ENCODE peak calls at places on chromosomes 2 and 18, in four cellular contexts. One of them, this sample, is unnamed.

GRCh38 chr18:50748243-50749229 is 71.3 kb downstream of the MRO start:
- DNase-seq in RPMI7951: no peak
- DNase-seq in chondrocyte: no peak
- DNase-seq in tibial artery: no peak
- DNase-seq in this sample: peak

GRCh38 chr2:20103514-20103913 is 52.1 kb upstream of the LAPTM4A start:
- DNase-seq in RPMI7951: peak
- DNase-seq in chondrocyte: no peak
- DNase-seq in tibial artery: no peak
- DNase-seq in this sample: no peak

GRCh38 chr2:80869858-80870438 is 565.4 kb upstream of the LRRTM1 start:
- DNase-seq in RPMI7951: no peak
- DNase-seq in chondrocyte: no peak
- DNase-seq in tibial artery: no peak
- DNase-seq in this sample: no peak

GRCh38 chr2:108621087-108621559 is 86.9 kb downstream of the LIMS1 start:
- DNase-seq in RPMI7951: no peak
- DNase-seq in chondrocyte: no peak
- DNase-seq in tibial artery: no peak
- DNase-seq in this sample: no peak

GRCh38 chr2:1973636-1974035 is 229.3 kb upstream of the PXDN start:
- DNase-seq in RPMI7951: no peak
- DNase-seq in chondrocyte: no peak
- DNase-seq in tibial artery: no peak
- DNase-seq in this sample: no peak

GRCh38 chr2:3076848-3077735 is 300.5 kb downstream of the EIPR1 start:
- DNase-seq in RPMI7951: no peak
- DNase-seq in chondrocyte: no peak
- DNase-seq in tibial artery: no peak
- DNase-seq in this sample: no peak

GRCh38 chr2:80020061-80020460 is 284.5 kb downstream of the LRRTM1 start:
- DNase-seq in RPMI7951: no peak
- DNase-seq in chondrocyte: no peak
- DNase-seq in tibial artery: no peak
- DNase-seq in this sample: no peak

GRCh38 chr18:49922228-49922627 is 108.9 kb upstream of the ACAA2 start:
- DNase-seq in RPMI7951: no peak
- DNase-seq in chondrocyte: no peak
- DNase-seq in tibial artery: no peak
- DNase-seq in this sample: no peak

GRCh38 chr2:184735611-184736010 is 137.3 kb downstream of the ZNF804A start:
- DNase-seq in RPMI7951: no peak
- DNase-seq in chondrocyte: no peak
- DNase-seq in tibial artery: no peak
- DNase-seq in this sample: no peak

GRCh38 chr2:40240067-40240466 is 211.8 kb downstream of the SLC8A1 start:
- DNase-seq in RPMI7951: peak
- DNase-seq in chondrocyte: no peak
- DNase-seq in tibial artery: peak
- DNase-seq in this sample: no peak

GRCh38 chr18:3648695-3649094 is 198.7 kb downstream of the TGIF1 start:
- DNase-seq in RPMI7951: no peak
- DNase-seq in chondrocyte: no peak
- DNase-seq in tibial artery: no peak
- DNase-seq in this sample: no peak

GRCh38 chr2:116148361-116148760 is 1666.1 kb upstream of the DDX18 start:
- DNase-seq in RPMI7951: no peak
- DNase-seq in chondrocyte: no peak
- DNase-seq in tibial artery: no peak
- DNase-seq in this sample: no peak

GRCh38 chr2:200761168-200761715 is 50.5 kb upstream of the BZW1 start:
- DNase-seq in RPMI7951: peak
- DNase-seq in chondrocyte: no peak
- DNase-seq in tibial artery: no peak
- DNase-seq in this sample: no peak

GRCh38 chr2:74925361-74925786 is 33.1 kb upstream of the POLE4 start:
- DNase-seq in RPMI7951: no peak
- DNase-seq in chondrocyte: no peak
- DNase-seq in tibial artery: no peak
- DNase-seq in this sample: no peak

GRCh38 chr2:113831156-113831555 is 58.7 kb upstream of the ACTR3 start:
- DNase-seq in RPMI7951: peak
- DNase-seq in chondrocyte: no peak
- DNase-seq in tibial artery: no peak
- DNase-seq in this sample: no peak

GRCh38 chr2:163185160-163185559 is 346.6 kb upstream of the KCNH7 start:
- DNase-seq in RPMI7951: no peak
- DNase-seq in chondrocyte: no peak
- DNase-seq in tibial artery: no peak
- DNase-seq in this sample: no peak

GRCh38 chr2:210003394-210003793 is 956 bp downstream of the RPE start:
- DNase-seq in RPMI7951: no peak
- DNase-seq in chondrocyte: no peak
- DNase-seq in tibial artery: no peak
- DNase-seq in this sample: no peak

GRCh38 chr2:241837197-241837596 is 21.5 kb downstream of the PDCD1 start:
- DNase-seq in RPMI7951: no peak
- DNase-seq in chondrocyte: no peak
- DNase-seq in tibial artery: no peak
- DNase-seq in this sample: no peak

GRCh38 chr2:120423167-120423943 is 77.4 kb downstream of the INHBB start:
- DNase-seq in RPMI7951: no peak
- DNase-seq in chondrocyte: no peak
- DNase-seq in tibial artery: peak
- DNase-seq in this sample: no peak

GRCh38 chr2:45992021-45992745 is 305.0 kb upstream of the EPAS1 start:
- DNase-seq in RPMI7951: peak
- DNase-seq in chondrocyte: no peak
- DNase-seq in tibial artery: peak
- DNase-seq in this sample: peak

GRCh38 chr2:214066847-214067246 is 344.0 kb upstream of the VWC2L start:
- DNase-seq in RPMI7951: no peak
- DNase-seq in chondrocyte: no peak
- DNase-seq in tibial artery: no peak
- DNase-seq in this sample: no peak

GRCh38 chr18:10495936-10496335 is 29.9 kb upstream of the NAPG start:
- DNase-seq in RPMI7951: peak
- DNase-seq in chondrocyte: no peak
- DNase-seq in tibial artery: no peak
- DNase-seq in this sample: no peak

GRCh38 chr2:209125291-209125690 is 298.6 kb upstream of the MAP2 start:
- DNase-seq in RPMI7951: no peak
- DNase-seq in chondrocyte: no peak
- DNase-seq in tibial artery: no peak
- DNase-seq in this sample: no peak

GRCh38 chr2:230627806-230628724 is 84.6 kb upstream of the CAB39 start:
- DNase-seq in RPMI7951: peak
- DNase-seq in chondrocyte: no peak
- DNase-seq in tibial artery: no peak
- DNase-seq in this sample: no peak

GRCh38 chr2:204706939-204707338 is 161.7 kb downstream of the PARD3B start:
- DNase-seq in RPMI7951: no peak
- DNase-seq in chondrocyte: no peak
- DNase-seq in tibial artery: no peak
- DNase-seq in this sample: no peak

This sample was measured in ecto neural progenitor cell.